ENCODE peak calls at places on chromosome 5, in ten cellular contexts. F is astrocyte of the spinal cord; J is adipocyte; X is heart right ventricle; C is H7; K is lower leg skin; R is NT2/D1; E is HFF-Myc; D is CD8-positive, alpha-beta memory T cell; M is cardiac muscle cell. T is an unnamed sample.

GRCh38 chr5:141909212-141909611 is 14.5 kb upstream of the DELE1 start:
- DNase-seq in F (no peak), J (no peak), X (no peak), C (no peak), K (peak; percentile 18), R (no peak), E (no peak), D (no peak), M (no peak), T (no peak)

GRCh38 chr5:179314606-179315355 is 30.5 kb downstream of the ADAMTS2 start:
- DNase-seq in F (no peak), J (no peak), X (peak; percentile 24), C (no peak), K (peak; percentile 78), R (no peak), E (no peak), D (no peak), M (peak; percentile 36), T (no peak)

GRCh38 chr5:131810510-131811249 is 13.9 kb upstream of the FNIP1 start:
- DNase-seq in F (no peak), J (peak; percentile 48), X (no peak), C (peak; percentile 57), K (no peak), R (no peak), E (no peak), D (no peak), M (peak; percentile 27), T (peak; percentile 16)

GRCh38 chr5:2187156-2187555 is 304.4 kb upstream of the IRX4 start:
- DNase-seq in F (no peak), J (no peak), X (no peak), C (no peak), K (peak; percentile 48), R (no peak), E (no peak), D (no peak), M (no peak), T (no peak)

GRCh38 chr5:107671742-107672211 is 1.0 kb upstream of the EFNA5 start:
- DNase-seq in F (peak; percentile 76), J (peak; percentile 76), X (no peak), C (peak; percentile 69), K (no peak), R (peak; percentile 27), E (no peak), D (no peak), M (peak; percentile 61), T (no peak)

GRCh38 chr5:72234265-72234700 is 85.8 kb downstream of the MRPS27 start:
- DNase-seq in F (peak; percentile 77), J (peak; percentile 71), X (no peak), C (no peak), K (no peak), R (no peak), E (no peak), D (no peak), M (peak; percentile 62), T (no peak)

GRCh38 chr5:142360051-142360498 is 35.3 kb upstream of the SPRY4 start:
- DNase-seq in F (no peak), J (no peak), X (no peak), C (no peak), K (no peak), R (no peak), E (no peak), D (no peak), M (no peak), T (no peak)

GRCh38 chr5:136014976-136015375 is 13.8 kb upstream of the TGFBI start:
- DNase-seq in F (no peak), J (no peak), X (no peak), C (no peak), K (peak; percentile 68), R (no peak), E (no peak), D (no peak), M (no peak), T (no peak)

GRCh38 chr5:39016587-39017275 is 57.5 kb downstream of the RICTOR start:
- DNase-seq in F (no peak), J (peak; percentile 73), X (no peak), C (no peak), K (no peak), R (no peak), E (no peak), D (no peak), M (no peak), T (no peak)

GRCh38 chr5:62152394-62153123 is 153.4 kb upstream of the KIF2A start:
- DNase-seq in F (no peak), J (no peak), X (no peak), C (no peak), K (no peak), R (no peak), E (no peak), D (no peak), M (no peak), T (no peak)

GRCh38 chr5:88881566-88881965 is 1.4 kb downstream of the MEF2C start:
- DNase-seq in F (peak; percentile 46), J (peak; percentile 59), X (no peak), C (no peak), K (no peak), R (no peak), E (no peak), D (no peak), M (peak; percentile 44), T (no peak)

DNA sequence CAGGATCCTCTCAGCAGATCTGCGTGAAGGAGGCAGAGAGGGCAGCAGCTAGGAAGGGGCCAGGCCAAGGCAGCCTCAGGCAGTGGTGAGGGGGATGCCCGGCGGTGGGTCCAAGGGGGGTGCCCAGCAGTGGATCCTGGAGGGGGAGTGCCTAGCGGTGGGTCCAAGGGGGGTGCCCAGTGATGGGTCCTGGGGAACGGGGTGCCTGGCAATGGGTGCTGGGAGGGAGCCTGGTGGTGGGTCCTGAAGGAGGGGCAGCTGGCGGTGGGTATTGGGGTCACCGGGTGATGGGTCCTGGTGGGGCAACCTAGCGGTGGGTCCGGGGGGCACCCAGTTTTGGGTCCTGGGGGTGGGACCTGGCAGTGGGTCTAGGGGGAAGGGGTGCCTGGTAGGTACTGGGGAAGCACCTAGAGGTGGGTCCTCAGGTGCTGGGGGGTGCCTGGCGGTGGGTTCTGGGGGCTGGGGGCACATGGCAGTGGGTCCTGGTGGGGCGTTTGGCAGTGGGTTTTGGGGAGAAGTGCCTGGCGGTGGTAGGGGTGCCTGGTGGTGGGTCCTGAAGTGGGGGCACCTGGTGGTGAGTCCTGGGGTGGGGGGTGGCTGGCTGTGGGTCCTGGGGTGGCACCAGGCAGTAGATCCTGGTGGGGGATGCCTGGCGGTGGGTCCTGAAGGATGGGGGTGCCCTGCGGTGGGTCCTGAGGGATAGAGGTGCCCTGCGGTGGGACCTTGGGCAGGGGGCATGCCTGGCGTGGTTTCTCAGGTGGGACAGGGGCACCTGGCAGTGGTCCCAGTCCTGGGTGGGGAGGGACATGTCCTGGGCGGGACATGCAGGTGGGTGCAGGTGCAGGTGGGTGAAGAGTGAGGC is 1.9 kb downstream of the LRRC14B start:
- DNase-seq in F (no peak), J (no peak), X (no peak), C (no peak), K (no peak), R (no peak), E (no peak), D (no peak), M (no peak), T (no peak)
- H3K4me3 ChIP-seq in F (no peak overlapping the region), J (no peak overlapping the region), X (peak overlapping the region; percentile 48), C (no peak overlapping the region), K (no peak overlapping the region), R (no peak overlapping the region), E (no peak overlapping the region), D (no peak overlapping the region), M (no peak overlapping the region), T (no peak overlapping the region)

GRCh38 chr5:138025285-138025684 is 7.6 kb downstream of the FAM13B start:
- DNase-seq in F (no peak), J (no peak), X (no peak), C (no peak), K (no peak), R (no peak), E (no peak), D (no peak), M (no peak), T (no peak)
- H3K4me3 ChIP-seq in F (no peak overlapping the region), J (no peak overlapping the region), X (no peak overlapping the region), C (no peak overlapping the region), K (no peak overlapping the region), R (no peak overlapping the region), E (no peak overlapping the region), D (no peak overlapping the region), M (no peak overlapping the region), T (no peak overlapping the region)

GRCh38 chr5:42991477-42992034 is 48.6 kb downstream of the ANXA2R start:
- DNase-seq in F (no peak), J (no peak), X (peak; percentile 23), C (peak; percentile 48), K (no peak), R (no peak), E (no peak), D (no peak), M (peak; percentile 26), T (no peak)

GRCh38 chr5:42988568-42988967 is 51.6 kb downstream of the ANXA2R start:
- DNase-seq in F (no peak), J (no peak), X (no peak), C (no peak), K (no peak), R (no peak), E (no peak), D (no peak), M (no peak), T (no peak)

GRCh38 chr5:42989198-42989597 is 50.9 kb downstream of the ANXA2R start:
- DNase-seq in F (no peak), J (no peak), X (no peak), C (no peak), K (no peak), R (no peak), E (no peak), D (peak; percentile 38), M (no peak), T (no peak)

GRCh38 chr5:42992035-42992570 is 48.0 kb downstream of the ANXA2R start:
- DNase-seq in F (peak; percentile 89), J (peak; percentile 84), X (peak; percentile 82), C (peak; percentile 72), K (peak; percentile 98), R (no peak), E (no peak), D (peak; percentile 82), M (peak; percentile 94), T (no peak)

GRCh38 chr5:42990892-42991291 is 49.2 kb downstream of the ANXA2R start:
- DNase-seq in F (no peak), J (no peak), X (no peak), C (no peak), K (no peak), R (no peak), E (no peak), D (no peak), M (no peak), T (no peak)
- H3K4me3 ChIP-seq in F (peak overlapping the region; percentile 69), J (peak overlapping the region; percentile 82), X (peak overlapping the region; percentile 57), C (no peak overlapping the region), K (no peak overlapping the region), R (no peak overlapping the region), E (no peak overlapping the region), D (peak overlapping the region; percentile 97), M (no peak overlapping the region), T (no peak overlapping the region)

DNA sequence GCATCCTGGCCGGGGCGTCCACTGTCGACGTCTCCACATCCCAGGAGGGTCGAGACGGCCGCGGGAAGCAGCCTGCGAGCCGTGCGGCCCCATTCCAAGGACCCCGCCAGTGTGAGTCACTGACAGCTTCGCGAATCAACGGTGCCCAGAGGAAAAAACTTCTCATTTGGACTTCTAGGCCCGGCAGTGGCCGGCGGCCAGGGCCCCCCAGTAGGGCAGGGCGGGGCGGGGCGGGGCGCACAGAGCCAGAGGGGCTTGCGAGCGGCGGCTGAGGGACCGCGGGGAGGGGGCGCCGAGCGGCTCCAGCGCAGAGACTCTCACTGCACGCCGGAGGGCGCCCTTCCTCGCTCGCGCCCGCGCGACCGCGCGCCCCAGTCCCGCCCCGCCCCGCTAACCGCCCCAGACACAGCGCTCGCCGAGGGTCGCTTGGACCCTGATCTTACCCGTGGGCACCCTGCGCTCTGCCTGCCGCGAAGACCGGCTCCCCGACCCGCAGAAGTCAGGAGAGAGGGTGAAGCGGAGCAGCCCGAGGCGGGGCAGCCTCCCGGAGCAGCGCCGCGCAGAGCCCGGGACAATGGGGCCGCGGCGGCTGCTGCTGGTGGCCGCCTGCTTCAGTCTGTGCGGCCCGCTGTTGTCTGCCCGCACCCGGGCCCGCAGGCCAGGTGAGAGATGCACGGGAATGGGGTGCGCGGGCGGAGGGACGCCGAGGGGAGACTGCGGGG is at the start of gene F2R:
- DNase-seq in F (peak; percentile 88), J (peak; percentile 80), X (peak; percentile 67), C (peak; percentile 97), K (peak; percentile 90), R (no peak), E (no peak), D (peak; percentile 21), M (peak; percentile 91), T (no peak)
- H3K4me3 ChIP-seq in F (peak within 1 kb of the TSS; percentile 97), J (peak within 1 kb of the TSS; percentile 89), X (peak within 1 kb of the TSS; percentile 87), C (peak within 1 kb of the TSS; percentile 86), K (peak within 1 kb of the TSS; percentile 62), R (peak within 1 kb of the TSS; percentile 81), E (peak within 1 kb of the TSS; percentile 98), D (peak within 1 kb of the TSS; percentile 77), M (peak within 1 kb of the TSS; percentile 82), T (peak within 1 kb of the TSS; percentile 64)